ENCODE peak calls at places on chromosome 22, in five cellular contexts. J is cardiac fibroblast, U is H9, L is neural crest cell, O is tibial nerve. E is an unnamed sample.

GRCh38 chr22:31282748-31283468 is 9.4 kb downstream of the PIK3IP1 start:
- DNase-seq in J (no peak), O (no peak), U (no peak), L (no peak), E (no peak)

GRCh38 chr22:30626413-30626812 is 9.2 kb upstream of the SLC35E4 start:
- DNase-seq in L (no peak), U (no peak), O (no peak), J (no peak), E (no peak)

GRCh38 chr22:17095538-17095937 is 10.7 kb downstream of the IL17RA start:
- DNase-seq in L (no peak), U (no peak), J (no peak), O (no peak), E (no peak)

GRCh38 chr22:17159504-17159951 is 451 bp upstream of the HDHD5 start:
- DNase-seq in L (no peak), O (no peak), J (peak), U (no peak), E (no peak)

GRCh38 chr22:31947296-31947695 is 3.0 kb downstream of the YWHAH start:
- DNase-seq in U (no peak), J (peak), O (no peak), L (no peak), E (no peak)

GRCh38 chr22:31681625-31682345 is 19.8 kb upstream of the PISD start:
- DNase-seq in U (no peak), L (no peak), O (no peak), J (peak), E (no peak)

GRCh38 chr22:29520851-29521250 is 32.7 kb downstream of the THOC5 start:
- DNase-seq in J (peak), L (no peak), O (no peak), U (no peak), E (no peak)

GRCh38 chr22:46354176-46354992 is 18.9 kb downstream of the TRMU start:
- DNase-seq in J (no peak), L (no peak), U (peak), O (no peak), E (no peak)

GRCh38 chr22:33758961-33759360 is 161.3 kb downstream of the LARGE1 start:
- DNase-seq in L (no peak), J (no peak), O (no peak), U (no peak), E (no peak)

GRCh38 chr22:26766510-26767350 is 109.3 kb downstream of the MIAT start:
- DNase-seq in L (no peak), O (no peak), J (no peak), U (no peak), E (no peak)

GRCh38 chr22:23251445-23252093 is 71.3 kb downstream of the BCR start:
- DNase-seq in U (no peak), L (no peak), O (no peak), J (no peak), E (no peak)

DNA sequence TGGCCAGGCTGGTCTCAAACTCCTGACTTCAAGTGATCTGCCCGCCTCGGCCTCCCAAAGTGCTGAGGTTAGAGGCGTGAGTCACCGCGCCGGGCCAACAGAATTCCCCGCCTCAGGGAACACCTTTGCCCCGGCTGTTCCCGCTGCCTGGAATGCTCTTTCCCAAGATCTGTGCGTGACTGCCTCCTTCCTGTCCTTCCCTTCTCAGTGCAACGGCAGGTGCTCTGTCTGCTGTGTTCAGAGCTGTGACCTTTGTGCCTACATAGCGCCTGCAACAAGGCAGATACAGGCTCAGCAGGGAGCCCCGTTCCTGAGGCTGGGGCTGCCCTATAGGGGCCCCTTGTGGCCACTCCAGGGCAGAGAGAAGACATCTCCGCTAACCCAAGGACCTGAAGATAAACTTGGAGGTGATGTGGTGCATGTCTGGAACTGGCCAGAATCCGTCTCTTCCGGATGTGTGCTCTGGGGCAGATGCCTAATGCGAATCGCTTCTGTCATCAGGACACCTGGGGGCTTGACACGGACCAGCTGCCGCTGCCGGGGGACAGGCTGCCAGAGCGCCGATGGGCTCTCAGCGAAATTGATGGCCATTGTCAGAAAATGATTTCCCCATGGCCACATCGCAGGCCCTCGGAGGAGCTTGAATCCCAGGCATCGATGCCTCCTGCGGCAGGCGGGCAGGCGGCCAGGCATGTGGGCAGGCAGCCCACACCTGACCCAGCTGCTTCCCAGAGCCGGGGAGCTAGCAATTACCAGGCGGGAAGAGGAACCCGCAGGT is 43.5 kb upstream of the TCF20 start:
- DNase-seq in U (peak), L (peak), J (peak), O (no peak), E (no peak)
- TF ChIP-seq CTCF in U (peak), L (peak), J (peak), O (no peak), E (peak)

GRCh38 chr22:35894464-35894878 is 134.2 kb downstream of the RBFOX2 start:
- DNase-seq in U (no peak), O (no peak), L (no peak), J (peak), E (peak)
- TF ChIP-seq CTCF in U (no peak), O (no peak), L (no peak), J (no peak), E (no peak)

DNA sequence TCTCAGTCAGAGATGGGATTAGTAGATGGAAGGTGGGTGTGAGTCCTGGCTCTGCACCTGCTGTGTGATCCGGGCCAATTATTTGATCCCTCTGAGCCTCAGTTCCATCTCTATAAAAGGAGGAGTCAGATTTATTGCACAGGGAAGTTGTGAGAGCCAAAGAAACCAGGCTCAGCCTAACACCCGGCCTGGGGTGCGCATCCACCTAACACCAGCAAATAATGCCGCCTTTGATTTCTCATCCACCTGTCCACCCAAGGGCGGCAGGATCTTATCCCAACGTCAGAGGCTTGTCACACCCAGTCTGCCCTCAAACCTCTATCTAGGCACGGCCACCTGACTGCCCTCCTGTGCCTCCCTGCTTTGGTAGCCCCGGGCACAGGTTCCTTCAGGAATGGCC is 2.4 kb downstream of the CRYBB2 start:
- DNase-seq in O (no peak), U (no peak), J (no peak), L (no peak), E (no peak)
- TF ChIP-seq CTCF in O (no peak), U (no peak), J (no peak), L (no peak), E (no peak)

GRCh38 chr22:50459443-50460140 is 15.2 kb downstream of the SBF1 start:
- DNase-seq in L (no peak), J (no peak), U (no peak), O (no peak), E (no peak)
- TF ChIP-seq CTCF in L (no peak), J (no peak), U (no peak), O (no peak), E (no peak)

GRCh38 chr22:20395181-20395896 is 1.4 kb downstream of the ZNF74 start:
- DNase-seq in O (no peak), J (no peak), L (no peak), U (no peak), E (no peak)

GRCh38 chr22:20391222-20391621 is 2.7 kb upstream of the ZNF74 start:
- DNase-seq in U (peak), L (no peak), O (no peak), J (no peak), E (no peak)

GRCh38 chr22:20392983-20393704 is 807 bp upstream of the ZNF74 start:
- DNase-seq in O (no peak), J (no peak), U (no peak), L (no peak), E (no peak)

GRCh38 chr22:20395897-20396287 is 1.9 kb downstream of the ZNF74 start:
- DNase-seq in O (no peak), J (no peak), L (no peak), U (no peak), E (no peak)

DNA sequence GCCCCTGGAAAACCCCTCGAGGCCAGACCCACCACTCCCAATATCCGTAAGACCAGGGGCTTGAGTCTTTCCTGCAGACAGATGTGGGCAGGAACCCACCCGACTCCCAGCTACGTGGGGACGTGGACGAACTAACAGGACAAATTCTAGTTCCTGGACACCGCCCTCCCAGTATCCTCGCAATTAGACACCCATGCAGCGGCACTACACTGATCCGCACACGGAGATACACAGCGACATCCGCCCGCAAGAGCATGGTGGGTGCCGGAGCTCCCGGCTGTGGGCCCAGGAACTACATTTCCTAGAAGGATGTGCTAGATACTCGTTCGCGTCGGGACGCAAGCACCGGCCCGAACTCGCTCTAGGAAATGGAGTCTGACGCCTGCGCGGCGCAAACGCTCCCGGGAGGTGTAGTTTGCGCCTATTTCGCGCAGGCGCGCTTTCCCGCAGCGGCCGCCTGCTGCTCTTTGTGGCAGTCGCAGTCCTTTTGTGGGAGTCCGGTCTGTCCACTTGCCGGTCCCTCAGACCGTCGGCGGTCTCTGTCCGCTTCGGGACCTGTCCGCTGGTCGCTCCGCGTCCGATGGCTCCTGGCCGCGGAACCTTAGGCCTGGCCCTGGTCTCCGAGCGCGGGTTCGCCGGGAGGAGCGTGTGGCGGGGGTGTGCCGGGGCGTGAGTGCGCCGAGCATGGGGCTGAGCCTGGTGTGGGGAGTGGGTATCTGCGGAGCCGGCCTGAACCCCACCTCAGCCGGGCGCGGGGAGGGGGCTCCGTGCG is at the start of gene ZNF74:
- DNase-seq in O (peak), L (peak), U (peak), J (peak), E (peak)
- TF ChIP-seq CTCF in O (peak), L (no peak), U (no peak), J (no peak), E (no peak)

DNA sequence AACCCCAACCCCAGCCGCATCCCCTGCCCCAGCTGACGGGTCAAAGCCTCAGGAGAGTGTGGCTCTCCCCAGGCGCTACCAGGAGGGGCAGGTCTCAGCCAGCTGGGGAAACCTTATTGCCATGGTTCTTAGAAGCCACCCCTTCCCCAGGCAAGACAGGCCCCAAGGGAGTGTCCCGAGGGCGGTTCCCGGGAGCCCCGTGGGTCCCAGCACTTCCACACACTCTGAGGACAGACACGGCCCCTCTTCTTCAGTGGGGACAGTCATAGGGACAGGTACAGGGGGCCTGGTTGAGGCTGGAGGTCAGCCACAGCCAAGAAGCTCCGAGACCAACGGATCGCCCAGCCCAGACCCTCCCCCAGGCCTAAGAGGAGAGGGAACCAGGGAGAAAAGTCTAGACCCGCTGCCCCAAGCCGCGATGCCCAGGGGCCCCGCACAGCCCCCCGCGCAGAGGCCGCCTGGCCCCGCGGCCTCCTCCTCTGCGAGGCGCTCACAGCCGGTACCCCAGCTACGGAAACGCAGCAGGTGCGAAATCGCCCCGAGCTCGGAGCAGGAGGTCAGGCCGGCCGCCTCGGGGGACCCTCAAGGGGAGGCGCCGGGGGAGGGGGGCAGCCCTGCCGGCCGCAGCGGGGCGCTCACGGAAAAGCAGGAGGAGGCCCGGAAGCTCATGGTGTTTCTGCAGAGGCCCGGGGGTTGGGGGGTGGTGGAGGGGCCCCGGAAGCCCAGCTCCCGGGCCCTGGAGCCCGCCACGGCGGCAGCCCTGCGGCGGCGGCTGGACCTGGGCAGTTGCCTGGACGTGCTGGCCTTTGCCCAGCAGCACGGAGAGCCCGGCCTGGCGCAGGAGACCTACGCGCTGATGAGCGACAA is 2.6 kb downstream of the KLHDC7B start:
- DNase-seq in L (no peak), O (no peak), J (peak), U (no peak), E (peak)
- TF ChIP-seq CTCF in L (no peak), O (no peak), J (no peak), U (no peak), E (no peak)

DNA sequence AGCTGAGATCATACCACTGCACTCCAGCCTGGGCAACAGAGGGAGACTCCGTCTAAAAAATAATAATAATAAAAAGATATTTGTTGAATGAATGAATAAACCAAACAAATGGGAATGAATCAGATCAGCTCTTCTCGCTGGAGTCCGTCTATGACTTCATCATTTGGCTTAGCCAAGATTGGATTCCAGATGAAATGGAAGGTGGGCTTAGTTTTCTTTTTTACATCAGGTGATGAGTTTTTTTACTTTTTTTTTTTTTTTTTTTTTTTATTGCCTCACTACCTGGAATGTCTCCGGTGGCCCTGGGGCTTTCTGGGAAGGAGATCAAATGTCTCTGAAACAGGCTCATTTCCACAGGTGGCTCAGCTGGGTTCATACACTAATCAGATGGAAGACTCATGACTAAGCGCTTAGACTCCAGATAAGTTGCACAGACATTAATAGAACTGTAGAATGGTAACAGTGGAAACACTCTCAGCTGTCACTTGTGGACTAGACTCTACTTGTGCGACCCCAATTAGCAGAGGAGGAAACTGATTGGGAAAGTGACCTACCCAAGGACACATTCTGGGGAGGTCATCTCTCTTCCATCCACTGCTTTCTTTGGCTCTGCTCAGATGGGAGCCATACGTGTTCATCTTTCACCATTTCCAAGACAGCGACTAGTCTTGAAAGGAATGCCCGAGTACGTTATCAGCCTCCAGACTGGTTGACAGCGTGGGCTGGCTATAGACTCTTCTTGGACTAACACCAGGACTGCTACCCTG is 20.5 kb upstream of the RBFOX2 start:
- DNase-seq in J (peak), O (no peak), L (no peak), U (no peak), E (no peak)
- TF ChIP-seq CTCF in J (no peak), O (no peak), L (no peak), U (no peak), E (no peak)

GRCh38 chr22:28112548-28113043 is 193.5 kb upstream of the PITPNB start:
- DNase-seq in O (peak), U (peak), J (peak), L (no peak), E (no peak)
- TF ChIP-seq CTCF in O (peak), U (peak), J (peak), L (peak), E (no peak)

GRCh38 chr22:25082096-25082495 is 117.6 kb upstream of the CRYBB3 start:
- DNase-seq in O (no peak), L (no peak), J (no peak), U (no peak), E (no peak)

GRCh38 chr22:25083414-25084166 is 116.1 kb upstream of the CRYBB3 start:
- DNase-seq in L (no peak), J (no peak), O (peak), U (no peak), E (no peak)

GRCh38 chr22:25080855-25081254 is 118.8 kb upstream of the CRYBB3 start:
- DNase-seq in U (no peak), O (no peak), J (no peak), L (no peak), E (no peak)

GRCh38 chr22:25078591-25078990 is 121.1 kb upstream of the CRYBB3 start:
- DNase-seq in U (no peak), J (no peak), L (no peak), O (no peak), E (no peak)

DNA sequence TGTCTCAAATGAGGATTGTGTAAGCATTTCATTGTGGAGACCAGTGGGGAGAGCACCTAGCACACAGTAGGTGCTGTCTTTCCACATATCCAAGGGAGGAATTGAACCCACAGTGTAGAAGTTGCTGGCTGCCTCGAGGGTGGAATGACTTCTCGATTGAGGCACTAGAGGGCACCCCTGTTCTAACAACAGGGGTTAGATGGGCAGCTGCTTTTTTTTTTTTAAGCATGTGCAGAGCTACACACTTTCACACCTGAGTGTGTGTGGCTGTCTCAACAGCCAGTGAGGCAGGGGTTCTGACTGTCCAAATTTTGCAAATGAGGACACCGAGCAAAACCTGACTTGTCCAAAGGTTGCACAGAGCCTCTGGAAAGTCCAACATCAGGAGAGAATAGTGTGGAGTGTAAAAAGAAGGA is 118.2 kb upstream of the CRYBB3 start:
- DNase-seq in U (no peak), J (peak), L (peak), O (no peak), E (peak)
- TF ChIP-seq CTCF in U (peak), J (peak), L (peak), O (no peak), E (peak)

GRCh38 chr22:24437820-24438328 is 10.5 kb downstream of the ADORA2A start:
- DNase-seq in O (no peak), U (no peak), L (no peak), J (no peak), E (no peak)
- TF ChIP-seq CTCF in O (no peak), U (peak), L (no peak), J (peak), E (no peak)

E was measured in natural killer cell.